ENCODE peak calls at places on chromosomes 1 and 21, in ten cellular contexts. U, D, X, A, R, Q, M, S, J and F are unnamed samples.

GRCh38 chr1:205261946-205262668 is 34.4 kb downstream of the TMCC2 start:
- DNase-seq in X (no peak), U (no peak), M (no peak), S (no peak), R (no peak), Q (no peak), J (no peak), D (peak), A (peak), F (no peak)

GRCh38 chr1:172977296-172978027 is 73.3 kb downstream of the TNFSF18 start:
- DNase-seq in R (no peak), A (no peak), Q (no peak), D (no peak), X (no peak), S (no peak), J (no peak), M (no peak), U (no peak), F (no peak)

GRCh38 chr1:240074422-240074821 is 17.3 kb upstream of the FMN2 start:
- DNase-seq in J (no peak), D (no peak), S (no peak), X (no peak), A (no peak), M (no peak), Q (no peak), U (no peak), R (no peak), F (no peak)

GRCh38 chr1:77126309-77126708 is 92.9 kb downstream of the PIGK start:
- DNase-seq in R (peak), X (no peak), D (peak), Q (peak), U (peak), S (peak), J (no peak), A (peak), M (peak), F (no peak)

GRCh38 chr21:31416465-31416864 is 72.4 kb upstream of the TIAM1 start:
- DNase-seq in D (no peak), U (no peak), S (no peak), J (no peak), M (peak), Q (no peak), X (peak), A (no peak), R (no peak), F (no peak)

GRCh38 chr1:68276448-68276847 is 44.1 kb upstream of the WLS start:
- DNase-seq in M (no peak), S (no peak), X (no peak), J (no peak), U (no peak), A (peak), D (no peak), R (no peak), Q (peak), F (no peak)

GRCh38 chr1:97006044-97006676 is 284.6 kb downstream of the PTBP2 start:
- DNase-seq in S (no peak), X (no peak), J (peak), R (no peak), U (peak), D (peak), Q (no peak), M (peak), A (no peak), F (no peak)

GRCh38 chr21:27802816-27803475 is 836.1 kb upstream of the ADAMTS5 start:
- DNase-seq in A (peak), J (no peak), X (peak), R (peak), D (peak), S (no peak), U (peak), Q (peak), M (no peak), F (no peak)

GRCh38 chr1:58412071-58412580 is 134.4 kb downstream of the OMA1 start:
- DNase-seq in X (no peak), J (no peak), D (peak), S (no peak), Q (no peak), R (no peak), U (no peak), M (no peak), A (no peak), F (no peak)

GRCh38 chr1:53495608-53496345 is 36.6 kb downstream of the DMRTB1 start:
- DNase-seq in Q (no peak), M (peak), X (no peak), U (no peak), S (no peak), J (no peak), D (peak), A (no peak), R (no peak), F (no peak)

GRCh38 chr1:53198241-53198651 is 1.6 kb downstream of the CPT2 start:
- DNase-seq in U (no peak), X (no peak), J (no peak), M (peak), A (no peak), R (no peak), D (no peak), S (no peak), Q (no peak), F (no peak)

GRCh38 chr1:225670806-225671733 is 18.1 kb upstream of the ENAH start:
- DNase-seq in A (no peak), S (no peak), R (no peak), U (no peak), J (no peak), Q (no peak), D (no peak), M (no peak), X (no peak), F (no peak)

GRCh38 chr1:209576798-209577197 is 6.7 kb upstream of the CAMK1G start:
- DNase-seq in D (peak), X (peak), M (no peak), Q (peak), A (peak), S (peak), R (peak), J (peak), U (peak), F (peak)

GRCh38 chr1:24949331-24949881 is 19.3 kb upstream of the RUNX3 start:
- DNase-seq in A (no peak), U (peak), Q (no peak), D (peak), M (peak), R (no peak), S (no peak), J (no peak), X (no peak), F (no peak)

GRCh38 chr1:118826669-118827068 is 161.5 kb downstream of the TBX15 start:
- DNase-seq in R (no peak), X (no peak), S (no peak), Q (no peak), U (no peak), M (no peak), J (no peak), D (no peak), A (peak), F (no peak)

GRCh38 chr1:104125226-104125625 is 375.5 kb downstream of the AMY1C start:
- DNase-seq in D (no peak), J (no peak), U (no peak), S (no peak), M (no peak), Q (no peak), R (no peak), A (no peak), X (no peak), F (no peak)

GRCh38 chr1:44405041-44405803 is at the start of gene RNF220:
- DNase-seq in S (peak), X (peak), R (peak), Q (no peak), A (peak), J (peak), U (peak), D (peak), M (peak), F (peak)

GRCh38 chr1:225766967-225767413 is 10.6 kb upstream of the SRP9 start:
- DNase-seq in D (peak), J (no peak), S (no peak), Q (no peak), A (no peak), U (peak), R (no peak), X (peak), M (peak), F (peak)

GRCh38 chr1:866095-866494 is 57.6 kb upstream of the SAMD11 start:
- DNase-seq in J (no peak), S (no peak), A (no peak), M (no peak), U (no peak), R (no peak), D (no peak), Q (no peak), X (no peak), F (no peak)

DNA sequence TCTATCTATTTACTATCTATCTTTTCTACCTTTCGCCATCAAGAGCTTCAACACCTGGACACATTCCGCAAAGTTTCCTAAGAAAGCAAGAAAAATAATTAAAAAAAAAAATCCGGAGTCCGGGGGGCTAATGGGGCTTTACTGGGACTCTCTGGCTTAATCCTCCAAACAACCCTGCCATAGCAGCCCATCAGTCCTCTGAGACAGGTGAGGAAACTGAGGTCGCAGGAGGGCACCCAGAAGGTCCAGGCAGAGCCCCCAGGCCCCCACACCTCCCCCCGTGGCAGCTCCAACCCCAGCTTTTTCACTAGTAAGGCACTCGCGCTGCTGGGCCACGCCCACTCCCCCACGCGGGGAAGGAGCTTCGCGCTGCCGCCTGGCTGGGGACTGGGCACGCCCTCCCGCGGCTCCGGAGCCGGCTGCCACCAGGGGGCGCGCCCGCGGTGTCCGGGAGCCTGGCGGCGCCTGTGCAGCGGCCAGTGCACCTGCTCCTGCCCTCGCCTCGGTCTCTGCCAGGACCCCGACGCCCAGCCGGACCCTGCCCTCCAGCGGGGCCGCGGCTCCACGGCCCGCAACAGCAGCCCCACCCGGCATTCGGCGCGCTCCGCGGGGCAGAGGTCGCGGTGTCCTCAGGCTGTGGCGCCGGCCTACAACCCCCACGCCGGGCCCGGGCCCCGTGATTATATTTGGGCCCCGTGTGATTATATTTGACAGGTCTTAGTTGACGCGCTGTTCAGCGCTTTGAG is 54.1 kb upstream of the SAMD11 start:
- DNase-seq in Q (no peak), U (no peak), R (peak), M (no peak), X (peak), A (peak), S (peak), J (peak), D (peak), F (peak)
- H3K4me3 ChIP-seq in Q (no peak), U (no peak), R (peak), M (no peak), X (peak), A (no peak), S (no peak), J (peak), D (no peak), F (peak)

GRCh38 chr1:34286547-34286946 is 109.8 kb downstream of the C1orf94 start:
- DNase-seq in D (no peak), J (no peak), X (no peak), Q (no peak), A (no peak), U (no peak), S (no peak), M (no peak), R (no peak), F (no peak)
- H3K4me3 ChIP-seq in D (no peak), J (no peak), X (no peak), Q (no peak), A (no peak), U (no peak), S (no peak), M (no peak), R (no peak), F (no peak)

DNA sequence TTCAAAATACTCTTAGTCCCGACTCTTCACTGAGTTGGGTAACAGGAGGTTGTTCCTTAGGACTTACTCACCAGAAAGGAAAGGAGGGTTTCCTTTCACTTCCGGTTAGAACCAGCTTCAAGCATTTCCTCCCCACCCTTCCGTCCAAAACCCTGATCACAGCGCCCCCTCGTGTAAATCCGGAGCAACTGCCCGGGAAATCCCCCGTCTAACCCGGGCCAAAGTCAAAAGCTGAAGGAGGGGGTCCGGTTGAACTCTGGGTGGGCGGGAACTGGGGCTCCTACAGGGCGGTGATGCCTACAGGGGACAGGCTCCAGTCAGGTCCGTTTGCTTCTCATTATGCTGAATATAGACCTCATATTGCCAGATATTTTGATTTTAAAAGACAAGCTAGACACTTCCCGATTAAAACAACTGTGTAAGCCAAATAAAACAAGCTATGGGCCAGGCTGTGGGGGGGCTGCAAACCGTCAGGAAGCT is 15.0 kb upstream of the MTARC2 start:
- DNase-seq in A (peak), S (peak), X (peak), J (peak), M (peak), R (peak), U (peak), Q (no peak), D (peak), F (peak)
- H3K4me3 ChIP-seq in A (no peak), S (peak), X (peak), J (peak), M (no peak), R (no peak), U (no peak), Q (no peak), D (no peak), F (peak)

DNA sequence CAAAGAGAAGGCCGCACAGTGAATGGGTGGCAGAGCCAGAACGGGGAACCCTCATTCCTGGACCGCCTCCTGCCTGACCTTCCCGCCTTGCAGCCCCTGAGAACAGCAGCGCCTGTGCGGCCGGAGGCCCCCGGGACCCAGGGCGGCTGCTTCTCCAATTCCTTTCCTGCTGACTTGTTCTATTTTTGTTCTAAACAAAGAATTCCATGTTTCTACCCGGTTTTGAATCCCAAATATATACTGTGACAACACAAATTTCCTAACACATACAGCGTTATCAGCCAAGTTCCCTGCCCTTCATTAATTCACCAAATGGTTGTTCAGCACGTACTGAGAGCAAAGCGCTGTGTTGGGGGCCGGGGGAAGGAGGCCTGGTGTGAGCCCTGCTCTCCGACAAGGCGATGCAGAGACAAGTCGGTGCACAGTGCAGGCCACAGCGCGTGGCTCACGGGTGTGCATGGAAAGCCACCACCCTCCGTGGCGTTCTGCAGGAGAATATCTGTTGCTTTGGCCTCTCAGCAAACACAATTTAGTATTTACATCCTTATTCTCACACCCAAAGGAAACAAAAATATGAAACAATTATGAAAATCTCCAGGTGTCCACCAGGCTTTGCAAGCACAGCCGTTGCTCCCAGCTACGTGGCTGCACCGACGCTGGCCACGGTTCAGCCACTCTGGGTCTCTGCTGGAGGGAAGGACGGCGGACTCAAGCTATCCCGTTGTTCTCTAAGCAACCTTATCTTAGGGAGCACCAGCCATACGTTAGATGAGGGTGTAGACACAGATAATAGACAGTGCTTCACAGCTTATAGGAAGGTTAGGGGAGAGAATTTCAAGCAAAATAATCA is 31.7 kb upstream of the COL6A2 start:
- DNase-seq in D (peak), A (no peak), R (no peak), S (no peak), M (no peak), U (no peak), J (peak), Q (no peak), X (no peak), F (no peak)
- H3K4me3 ChIP-seq in D (no peak), A (no peak), R (no peak), S (no peak), M (no peak), U (no peak), J (no peak), Q (no peak), X (no peak), F (no peak)

GRCh38 chr1:241532864-241533263 is 686 bp downstream of the KMO start:
- DNase-seq in D (no peak), J (no peak), A (no peak), R (peak), X (no peak), U (no peak), S (no peak), M (no peak), Q (no peak), F (no peak)

GRCh38 chr1:241533375-241534115 is 1.4 kb downstream of the KMO start:
- DNase-seq in S (no peak), Q (no peak), J (no peak), A (peak), U (no peak), M (no peak), R (no peak), D (no peak), X (no peak), F (no peak)

GRCh38 chr1:241532173-241532553 is at the start of gene KMO:
- DNase-seq in D (peak), U (no peak), X (no peak), M (no peak), S (no peak), Q (no peak), A (no peak), J (no peak), R (no peak), F (no peak)

GRCh38 chr1:241527146-241527545 is 5.0 kb upstream of the KMO start:
- DNase-seq in X (no peak), D (no peak), J (no peak), U (no peak), A (no peak), Q (no peak), M (no peak), R (no peak), S (no peak), F (no peak)

GRCh38 chr1:241531195-241532172 is 694 bp upstream of the KMO start:
- DNase-seq in M (peak), U (peak), D (peak), X (no peak), R (peak), A (peak), S (peak), Q (no peak), J (no peak), F (no peak)
- H3K4me3 ChIP-seq in M (peak), U (peak), D (peak), X (peak), R (peak), A (no peak), S (peak), Q (no peak), J (peak), F (peak)

DNA sequence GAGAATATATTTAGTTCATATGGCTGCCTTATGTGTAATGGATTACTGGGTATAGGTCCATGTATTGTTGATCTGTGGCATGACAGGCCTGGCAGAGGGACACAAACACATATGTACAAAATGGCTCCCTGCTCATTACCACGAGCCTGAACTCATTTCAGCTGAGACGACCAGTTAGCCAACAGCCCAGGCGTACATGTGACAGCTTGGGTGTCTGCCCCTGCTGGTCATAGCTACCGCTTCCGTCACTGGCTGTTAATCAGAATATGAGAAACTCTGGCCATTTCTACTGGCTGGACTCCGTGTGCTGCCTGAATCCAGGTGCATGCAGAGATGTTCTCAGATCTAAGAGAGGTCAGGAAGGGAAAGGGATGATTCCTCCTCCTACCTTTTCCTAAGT is 144.4 kb downstream of the PBX1 start:
- DNase-seq in Q (no peak), A (no peak), D (no peak), R (no peak), J (peak), U (no peak), S (no peak), M (no peak), X (no peak), F (peak)
- H3K4me3 ChIP-seq in Q (no peak), A (no peak), D (no peak), R (no peak), J (no peak), U (no peak), S (no peak), M (no peak), X (no peak), F (peak)

GRCh38 chr1:3074297-3074741 is 5.3 kb downstream of the PRDM16 start:
- DNase-seq in Q (no peak), U (no peak), J (no peak), R (no peak), A (peak), X (peak), D (no peak), M (no peak), S (no peak), F (no peak)

GRCh38 chr1:3074800-3075199 is 5.8 kb downstream of the PRDM16 start:
- DNase-seq in U (peak), J (no peak), D (no peak), M (no peak), X (peak), Q (no peak), R (no peak), A (no peak), S (no peak), F (no peak)

GRCh38 chr1:3072948-3073519 is 4.0 kb downstream of the PRDM16 start:
- DNase-seq in A (no peak), S (no peak), M (no peak), Q (no peak), D (no peak), R (no peak), U (no peak), X (no peak), J (no peak), F (no peak)

GRCh38 chr1:3072178-3072947 is 3.4 kb downstream of the PRDM16 start:
- DNase-seq in Q (no peak), S (no peak), R (no peak), A (no peak), U (no peak), M (no peak), X (peak), J (no peak), D (no peak), F (peak)

DNA sequence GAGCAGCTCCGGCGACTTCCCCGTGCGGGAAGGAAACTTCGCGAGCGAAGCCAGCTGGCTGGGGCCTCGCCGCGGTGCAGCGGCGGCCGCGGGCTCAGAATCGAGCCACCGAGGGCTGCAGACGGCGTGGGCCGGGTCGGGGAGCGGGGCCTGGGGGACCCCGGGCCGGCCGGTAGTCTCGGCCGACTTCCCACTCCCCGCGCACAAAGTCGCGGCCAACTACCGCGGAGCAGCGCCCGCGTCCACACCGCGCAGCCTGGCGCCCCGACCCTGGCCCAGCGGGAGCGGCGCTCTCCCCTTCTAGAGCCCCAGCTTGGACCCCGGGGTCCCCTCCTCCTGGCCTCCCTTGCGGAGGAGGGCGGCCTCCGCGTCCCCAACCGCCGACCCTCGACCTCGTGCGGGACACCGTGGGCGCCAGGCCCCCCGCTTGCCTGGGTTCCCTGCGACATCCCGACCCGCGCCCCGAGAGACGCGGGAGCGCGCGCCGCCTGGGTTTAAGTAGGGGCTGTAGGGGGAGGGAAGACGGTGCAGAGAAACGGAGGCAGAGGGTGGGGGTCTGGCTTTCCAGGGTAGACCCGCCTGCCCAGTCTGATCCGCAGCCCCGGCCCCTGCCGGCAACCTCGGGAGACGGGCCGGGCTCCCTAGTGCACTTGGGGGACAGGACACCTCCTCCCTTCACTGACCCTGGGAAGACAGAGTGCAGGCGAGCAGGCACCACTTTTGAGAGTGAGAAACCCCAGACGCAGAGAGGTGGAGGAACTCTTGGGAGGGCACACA is 4.7 kb downstream of the PRDM16 start:
- DNase-seq in Q (no peak), U (no peak), X (no peak), M (no peak), J (no peak), A (no peak), D (no peak), R (no peak), S (no peak), F (no peak)
- H3K4me3 ChIP-seq in Q (peak), U (peak), X (peak), M (no peak), J (peak), A (no peak), D (no peak), R (no peak), S (no peak), F (no peak)